ENCODE peak calls at places on chromosomes 6 and 20, in five cellular contexts. One of them, this sample, is unnamed.

GRCh38 chr6:126050795-126051194 is 64.5 kb downstream of the TRMT11 start:
- DNase-seq in CD8-positive, alpha-beta T cell: no peak
- DNase-seq in GM12865: no peak
- DNase-seq in D721Med: no peak
- DNase-seq in astrocyte: no peak
- DNase-seq in this sample: no peak

GRCh38 chr6:35973670-35974222 is 50.7 kb downstream of the SLC26A8 start:
- DNase-seq in CD8-positive, alpha-beta T cell: no peak
- DNase-seq in GM12865: peak; percentile 84
- DNase-seq in D721Med: no peak
- DNase-seq in astrocyte: no peak
- DNase-seq in this sample: peak; percentile 52

GRCh38 chr20:38520261-38520660 is 47.6 kb downstream of the RALGAPB start:
- DNase-seq in D721Med: no peak
- DNase-seq in GM12865: no peak
- DNase-seq in CD8-positive, alpha-beta T cell: no peak
- DNase-seq in astrocyte: no peak
- DNase-seq in this sample: no peak

GRCh38 chr20:57531986-57532566 is 7.1 kb upstream of the CTCFL start:
- DNase-seq in D721Med: no peak
- DNase-seq in CD8-positive, alpha-beta T cell: no peak
- DNase-seq in astrocyte: no peak
- DNase-seq in GM12865: no peak
- DNase-seq in this sample: no peak

GRCh38 chr20:62758226-62758912 is 37.9 kb upstream of the MRGBP start:
- DNase-seq in D721Med: no peak
- DNase-seq in CD8-positive, alpha-beta T cell: no peak
- DNase-seq in astrocyte: no peak
- DNase-seq in GM12865: no peak
- DNase-seq in this sample: no peak

GRCh38 chr20:38129248-38129865 is 35.7 kb downstream of the TGM2 start:
- DNase-seq in GM12865: no peak
- DNase-seq in CD8-positive, alpha-beta T cell: no peak
- DNase-seq in astrocyte: no peak
- DNase-seq in D721Med: no peak
- DNase-seq in this sample: no peak

GRCh38 chr6:39225946-39226437 is 3.3 kb downstream of the KCNK5 start:
- DNase-seq in CD8-positive, alpha-beta T cell: peak; percentile 29
- DNase-seq in D721Med: no peak
- DNase-seq in GM12865: peak; percentile 36
- DNase-seq in astrocyte: no peak
- DNase-seq in this sample: no peak

GRCh38 chr6:27422651-27423332 is 34.2 kb downstream of the ZNF391 start:
- DNase-seq in GM12865: no peak
- DNase-seq in CD8-positive, alpha-beta T cell: no peak
- DNase-seq in D721Med: no peak
- DNase-seq in astrocyte: no peak
- DNase-seq in this sample: no peak

GRCh38 chr6:86629123-86629522 is 308.2 kb upstream of the HTR1E start:
- DNase-seq in astrocyte: no peak
- DNase-seq in CD8-positive, alpha-beta T cell: no peak
- DNase-seq in GM12865: no peak
- DNase-seq in D721Med: no peak
- DNase-seq in this sample: no peak

GRCh38 chr6:2434116-2434515 is 188.7 kb upstream of the GMDS start:
- DNase-seq in GM12865: no peak
- DNase-seq in D721Med: no peak
- DNase-seq in astrocyte: peak; percentile 6
- DNase-seq in CD8-positive, alpha-beta T cell: no peak
- DNase-seq in this sample: no peak

GRCh38 chr20:33515569-33516216 is 25.8 kb downstream of the CBFA2T2 start:
- DNase-seq in GM12865: no peak
- DNase-seq in D721Med: no peak
- DNase-seq in CD8-positive, alpha-beta T cell: no peak
- DNase-seq in astrocyte: no peak
- DNase-seq in this sample: no peak

GRCh38 chr6:107870379-107870778 is 46.3 kb upstream of the SCML4 start:
- DNase-seq in astrocyte: peak; percentile 16
- DNase-seq in CD8-positive, alpha-beta T cell: no peak
- DNase-seq in D721Med: no peak
- DNase-seq in GM12865: no peak
- DNase-seq in this sample: no peak

GRCh38 chr20:58023346-58023745 is 205.1 kb downstream of the ANKRD60 start:
- DNase-seq in astrocyte: no peak
- DNase-seq in CD8-positive, alpha-beta T cell: no peak
- DNase-seq in D721Med: no peak
- DNase-seq in GM12865: no peak
- DNase-seq in this sample: no peak

GRCh38 chr20:61426361-61426760 is 174.3 kb downstream of the CDH4 start:
- DNase-seq in CD8-positive, alpha-beta T cell: no peak
- DNase-seq in GM12865: no peak
- DNase-seq in astrocyte: peak; percentile 33
- DNase-seq in D721Med: no peak
- DNase-seq in this sample: no peak

GRCh38 chr6:28207244-28208179 is 17.6 kb upstream of the ZSCAN9 start:
- DNase-seq in GM12865: peak; percentile 52
- DNase-seq in CD8-positive, alpha-beta T cell: no peak
- DNase-seq in astrocyte: peak; percentile 11
- DNase-seq in D721Med: no peak
- DNase-seq in this sample: peak; percentile 35

GRCh38 chr6:54988576-54988975 is 142.0 kb downstream of the FAM83B start:
- DNase-seq in CD8-positive, alpha-beta T cell: no peak
- DNase-seq in astrocyte: peak; percentile 5
- DNase-seq in D721Med: no peak
- DNase-seq in GM12865: no peak
- DNase-seq in this sample: no peak
- TF ChIP-seq CTCF in CD8-positive, alpha-beta T cell: no peak
- TF ChIP-seq CTCF in astrocyte: no peak
- TF ChIP-seq CTCF in D721Med: no peak
- TF ChIP-seq CTCF in GM12865: no peak
- TF ChIP-seq CTCF in this sample: no peak

GRCh38 chr6:105317607-105318533 is 85.0 kb downstream of the PREP start:
- DNase-seq in astrocyte: no peak
- DNase-seq in CD8-positive, alpha-beta T cell: no peak
- DNase-seq in GM12865: peak; percentile 17
- DNase-seq in D721Med: no peak
- DNase-seq in this sample: no peak
- TF ChIP-seq CTCF in astrocyte: peak; percentile 35
- TF ChIP-seq CTCF in CD8-positive, alpha-beta T cell: no peak
- TF ChIP-seq CTCF in GM12865: peak; percentile 24
- TF ChIP-seq CTCF in D721Med: peak; percentile 17
- TF ChIP-seq CTCF in this sample: peak; percentile 41

GRCh38 chr20:22583773-22584629 is at the start of gene FOXA2:
- DNase-seq in CD8-positive, alpha-beta T cell: no peak
- DNase-seq in D721Med: no peak
- DNase-seq in astrocyte: no peak
- DNase-seq in GM12865: no peak
- DNase-seq in this sample: no peak
- TF ChIP-seq CTCF in CD8-positive, alpha-beta T cell: no peak
- TF ChIP-seq CTCF in D721Med: no peak
- TF ChIP-seq CTCF in astrocyte: no peak
- TF ChIP-seq CTCF in GM12865: no peak
- TF ChIP-seq CTCF in this sample: no peak

DNA sequence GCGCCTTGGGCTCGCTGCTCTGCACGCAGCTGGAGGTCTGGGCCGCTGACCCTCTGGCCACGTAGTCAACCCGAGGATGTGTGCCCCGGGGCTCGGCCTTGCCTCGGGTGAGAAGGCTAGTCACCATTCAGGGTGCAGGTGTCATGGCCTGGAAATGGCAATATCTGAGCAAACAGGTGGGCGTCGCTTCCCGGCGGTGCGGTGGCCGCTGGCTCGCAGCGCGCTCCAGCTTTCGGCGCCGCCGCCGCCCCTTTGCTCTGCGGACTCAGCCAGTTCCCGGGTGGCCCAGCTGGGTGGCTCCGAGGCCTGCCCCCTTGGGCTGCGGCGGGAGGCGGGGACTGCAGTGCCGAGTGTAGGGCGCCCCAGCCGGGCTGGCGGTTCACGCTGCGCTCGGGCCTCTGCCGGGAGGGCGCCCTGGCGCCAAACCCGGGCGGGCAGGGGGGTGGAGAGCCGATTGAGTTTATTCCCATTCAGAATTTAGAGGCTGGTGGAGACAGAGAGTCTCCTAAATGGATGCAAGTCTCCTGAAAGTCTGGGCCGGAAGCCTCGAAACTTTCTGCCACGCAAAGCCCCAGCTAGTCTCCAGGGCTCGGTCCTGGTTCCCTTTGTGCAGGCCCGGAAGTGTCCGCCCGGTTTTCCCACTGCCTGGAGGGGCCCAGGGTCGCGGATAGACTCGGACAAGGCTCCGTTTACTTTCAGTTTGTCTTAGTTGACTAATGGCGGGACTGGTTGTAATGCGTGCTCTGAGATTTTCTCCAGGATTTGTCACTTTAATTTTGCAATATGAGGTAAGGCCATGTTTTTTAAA is 11.3 kb upstream of the TFAP2A start:
- DNase-seq in D721Med: no peak
- DNase-seq in GM12865: peak; percentile 79
- DNase-seq in astrocyte: peak; percentile 18
- DNase-seq in CD8-positive, alpha-beta T cell: no peak
- DNase-seq in this sample: peak; percentile 71
- TF ChIP-seq CTCF in D721Med: no peak
- TF ChIP-seq CTCF in GM12865: no peak
- TF ChIP-seq CTCF in astrocyte: no peak
- TF ChIP-seq CTCF in CD8-positive, alpha-beta T cell: no peak
- TF ChIP-seq CTCF in this sample: peak; percentile 7

GRCh38 chr6:149863596-149863845 is 638 bp downstream of the LRP11 start:
- DNase-seq in CD8-positive, alpha-beta T cell: no peak
- DNase-seq in astrocyte: no peak
- DNase-seq in D721Med: no peak
- DNase-seq in GM12865: no peak
- DNase-seq in this sample: no peak
- TF ChIP-seq CTCF in CD8-positive, alpha-beta T cell: no peak
- TF ChIP-seq CTCF in astrocyte: no peak
- TF ChIP-seq CTCF in D721Med: no peak
- TF ChIP-seq CTCF in GM12865: no peak
- TF ChIP-seq CTCF in this sample: no peak

DNA sequence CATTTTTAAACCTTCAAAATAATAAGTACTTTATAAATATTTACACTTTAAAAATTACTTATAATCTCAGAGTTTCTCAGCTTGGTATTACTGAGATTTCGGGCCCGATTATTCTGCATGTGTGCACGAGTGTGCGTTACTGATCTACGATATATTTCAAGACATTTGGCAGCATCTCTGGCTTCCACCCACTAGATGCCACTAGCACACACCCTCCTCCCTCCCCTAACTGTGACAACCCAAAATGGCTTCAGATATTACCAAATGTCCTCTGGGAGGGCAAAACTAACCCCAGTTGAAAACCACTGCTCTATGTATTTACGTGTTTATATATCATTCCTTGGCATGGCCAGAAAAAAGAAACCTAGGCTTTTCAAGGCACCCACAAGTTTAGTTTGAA is 95.9 kb downstream of the FYN start:
- DNase-seq in D721Med: no peak
- DNase-seq in astrocyte: no peak
- DNase-seq in CD8-positive, alpha-beta T cell: no peak
- DNase-seq in GM12865: peak; percentile 46
- DNase-seq in this sample: no peak
- TF ChIP-seq CTCF in D721Med: peak; percentile 35
- TF ChIP-seq CTCF in astrocyte: no peak
- TF ChIP-seq CTCF in CD8-positive, alpha-beta T cell: no peak
- TF ChIP-seq CTCF in GM12865: no peak
- TF ChIP-seq CTCF in this sample: no peak

GRCh38 chr6:11930240-11930639 is 81.9 kb upstream of the HIVEP1 start:
- DNase-seq in GM12865: no peak
- DNase-seq in astrocyte: no peak
- DNase-seq in CD8-positive, alpha-beta T cell: no peak
- DNase-seq in D721Med: no peak
- DNase-seq in this sample: no peak

GRCh38 chr6:11921017-11921438 is 91.1 kb upstream of the HIVEP1 start:
- DNase-seq in GM12865: no peak
- DNase-seq in D721Med: no peak
- DNase-seq in CD8-positive, alpha-beta T cell: no peak
- DNase-seq in astrocyte: peak; percentile 93
- DNase-seq in this sample: no peak

GRCh38 chr6:11929451-11929850 is 82.7 kb upstream of the HIVEP1 start:
- DNase-seq in D721Med: no peak
- DNase-seq in CD8-positive, alpha-beta T cell: no peak
- DNase-seq in GM12865: no peak
- DNase-seq in astrocyte: no peak
- DNase-seq in this sample: no peak

GRCh38 chr6:11926594-11927407 is 85.3 kb upstream of the HIVEP1 start:
- DNase-seq in GM12865: no peak
- DNase-seq in astrocyte: no peak
- DNase-seq in CD8-positive, alpha-beta T cell: no peak
- DNase-seq in D721Med: no peak
- DNase-seq in this sample: no peak

DNA sequence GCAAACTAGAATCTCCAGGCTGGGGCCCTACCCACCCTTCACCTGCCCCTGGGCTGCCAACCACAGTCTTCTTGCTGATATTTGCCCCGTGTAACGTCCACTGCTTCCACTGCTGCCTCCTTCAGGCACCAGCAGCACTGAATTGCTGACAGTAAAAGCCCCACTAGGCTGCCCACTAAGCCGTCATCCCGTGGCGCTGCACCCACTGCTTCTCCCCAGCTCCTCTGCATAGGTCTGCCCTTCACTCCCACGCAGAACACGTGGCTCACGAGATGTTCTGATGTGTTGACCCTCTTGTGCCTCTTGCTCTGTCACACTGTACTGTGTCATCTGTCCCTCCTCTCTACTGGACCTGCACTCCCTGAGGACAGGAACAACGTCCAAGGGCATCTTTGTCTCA is 86.3 kb upstream of the HIVEP1 start:
- DNase-seq in CD8-positive, alpha-beta T cell: no peak
- DNase-seq in GM12865: no peak
- DNase-seq in astrocyte: no peak
- DNase-seq in D721Med: no peak
- DNase-seq in this sample: no peak
- TF ChIP-seq CTCF in CD8-positive, alpha-beta T cell: no peak
- TF ChIP-seq CTCF in GM12865: no peak
- TF ChIP-seq CTCF in astrocyte: no peak
- TF ChIP-seq CTCF in D721Med: no peak
- TF ChIP-seq CTCF in this sample: no peak

GRCh38 chr6:138964012-138964411 is 24.0 kb downstream of the REPS1 start:
- DNase-seq in GM12865: no peak
- DNase-seq in D721Med: no peak
- DNase-seq in CD8-positive, alpha-beta T cell: no peak
- DNase-seq in astrocyte: no peak
- DNase-seq in this sample: no peak

GRCh38 chr6:138965291-138965874 is 22.7 kb downstream of the REPS1 start:
- DNase-seq in astrocyte: no peak
- DNase-seq in CD8-positive, alpha-beta T cell: no peak
- DNase-seq in GM12865: no peak
- DNase-seq in D721Med: no peak
- DNase-seq in this sample: no peak

GRCh38 chr6:138963531-138963930 is 24.5 kb downstream of the REPS1 start:
- DNase-seq in CD8-positive, alpha-beta T cell: no peak
- DNase-seq in D721Med: no peak
- DNase-seq in astrocyte: no peak
- DNase-seq in GM12865: no peak
- DNase-seq in this sample: no peak

GRCh38 chr6:138966870-138967269 is 21.2 kb downstream of the REPS1 start:
- DNase-seq in D721Med: no peak
- DNase-seq in GM12865: no peak
- DNase-seq in CD8-positive, alpha-beta T cell: no peak
- DNase-seq in astrocyte: no peak
- DNase-seq in this sample: no peak

GRCh38 chr6:138965971-138966370 is 22.1 kb downstream of the REPS1 start:
- DNase-seq in D721Med: no peak
- DNase-seq in GM12865: no peak
- DNase-seq in astrocyte: no peak
- DNase-seq in CD8-positive, alpha-beta T cell: no peak
- DNase-seq in this sample: no peak
- TF ChIP-seq CTCF in D721Med: no peak
- TF ChIP-seq CTCF in GM12865: no peak
- TF ChIP-seq CTCF in astrocyte: no peak
- TF ChIP-seq CTCF in CD8-positive, alpha-beta T cell: no peak
- TF ChIP-seq CTCF in this sample: no peak

This sample was measured in GM06990.